ENCODE peak calls at places on chromosomes 16 and 17, in nine cellular contexts. One of them, this sample, is unnamed.

GRCh38 chr17:74295625-74296547 is 21.9 kb downstream of the DNAI2 start:
- DNase-seq in heart left ventricle: peak; percentile 64
- DNase-seq in transverse colon: no peak
- DNase-seq in testis: peak; percentile 46
- DNase-seq in K562: peak; percentile 74
- DNase-seq in adrenal gland: peak; percentile 77
- DNase-seq in A549: no peak
- DNase-seq in suprapubic skin: no peak
- DNase-seq in uterus: no peak
- DNase-seq in this sample: no peak

GRCh38 chr16:27950488-27950887 is 113.0 kb downstream of the GSG1L start:
- DNase-seq in heart left ventricle: no peak
- DNase-seq in transverse colon: no peak
- DNase-seq in testis: no peak
- DNase-seq in K562: no peak
- DNase-seq in adrenal gland: no peak
- DNase-seq in A549: no peak
- DNase-seq in suprapubic skin: peak; percentile 5
- DNase-seq in uterus: no peak
- DNase-seq in this sample: no peak

GRCh38 chr16:3528406-3528805 is 27.6 kb downstream of the CLUAP1 start:
- DNase-seq in heart left ventricle: no peak
- DNase-seq in transverse colon: no peak
- DNase-seq in testis: no peak
- DNase-seq in K562: no peak
- DNase-seq in adrenal gland: no peak
- DNase-seq in A549: no peak
- DNase-seq in suprapubic skin: no peak
- DNase-seq in uterus: no peak
- DNase-seq in this sample: no peak

GRCh38 chr17:68431661-68432071 is 25.6 kb downstream of the WIPI1 start:
- DNase-seq in heart left ventricle: no peak
- DNase-seq in transverse colon: no peak
- DNase-seq in testis: no peak
- DNase-seq in K562: no peak
- DNase-seq in adrenal gland: peak; percentile 78
- DNase-seq in A549: peak; percentile 50
- DNase-seq in suprapubic skin: peak; percentile 44
- DNase-seq in uterus: no peak
- DNase-seq in this sample: peak; percentile 23

GRCh38 chr16:56193951-56194726 is 2.9 kb downstream of the GNAO1 start:
- DNase-seq in heart left ventricle: peak; percentile 87
- DNase-seq in transverse colon: peak; percentile 70
- DNase-seq in testis: peak; percentile 95
- DNase-seq in K562: peak; percentile 87
- DNase-seq in adrenal gland: peak; percentile 90
- DNase-seq in A549: peak; percentile 53
- DNase-seq in suprapubic skin: peak; percentile 75
- DNase-seq in uterus: peak; percentile 82
- DNase-seq in this sample: no peak

GRCh38 chr16:85029413-85029794 is 1.8 kb downstream of the KIAA0513 start:
- DNase-seq in heart left ventricle: no peak
- DNase-seq in transverse colon: peak; percentile 46
- DNase-seq in testis: peak; percentile 27
- DNase-seq in K562: peak; percentile 75
- DNase-seq in adrenal gland: peak; percentile 88
- DNase-seq in A549: no peak
- DNase-seq in suprapubic skin: no peak
- DNase-seq in uterus: peak; percentile 39
- DNase-seq in this sample: peak; percentile 35

GRCh38 chr16:27235055-27235937 is 32.0 kb downstream of the KDM8 start:
- DNase-seq in heart left ventricle: peak; percentile 88
- DNase-seq in transverse colon: peak; percentile 92
- DNase-seq in testis: peak; percentile 90
- DNase-seq in K562: peak; percentile 80
- DNase-seq in adrenal gland: peak; percentile 94
- DNase-seq in A549: peak; percentile 68
- DNase-seq in suprapubic skin: peak; percentile 96
- DNase-seq in uterus: peak; percentile 83
- DNase-seq in this sample: peak; percentile 68

GRCh38 chr16:48155926-48156789 is at the start of gene ABCC12:
- DNase-seq in heart left ventricle: no peak
- DNase-seq in transverse colon: no peak
- DNase-seq in testis: no peak
- DNase-seq in K562: no peak
- DNase-seq in adrenal gland: no peak
- DNase-seq in A549: no peak
- DNase-seq in suprapubic skin: no peak
- DNase-seq in uterus: no peak
- DNase-seq in this sample: no peak

GRCh38 chr16:77758508-77758907 is 29.9 kb upstream of the VAT1L start:
- DNase-seq in heart left ventricle: no peak
- DNase-seq in transverse colon: no peak
- DNase-seq in testis: no peak
- DNase-seq in K562: no peak
- DNase-seq in adrenal gland: no peak
- DNase-seq in A549: no peak
- DNase-seq in suprapubic skin: no peak
- DNase-seq in uterus: no peak
- DNase-seq in this sample: no peak

GRCh38 chr16:77762260-77762659 is 26.1 kb upstream of the VAT1L start:
- DNase-seq in heart left ventricle: no peak
- DNase-seq in transverse colon: no peak
- DNase-seq in testis: no peak
- DNase-seq in K562: no peak
- DNase-seq in adrenal gland: no peak
- DNase-seq in A549: no peak
- DNase-seq in suprapubic skin: no peak
- DNase-seq in uterus: no peak
- DNase-seq in this sample: no peak

GRCh38 chr16:77759821-77760220 is 28.5 kb upstream of the VAT1L start:
- DNase-seq in heart left ventricle: no peak
- DNase-seq in transverse colon: no peak
- DNase-seq in testis: no peak
- DNase-seq in K562: no peak
- DNase-seq in adrenal gland: no peak
- DNase-seq in A549: no peak
- DNase-seq in suprapubic skin: no peak
- DNase-seq in uterus: no peak
- DNase-seq in this sample: no peak

GRCh38 chr16:77760800-77761199 is 27.6 kb upstream of the VAT1L start:
- DNase-seq in heart left ventricle: no peak
- DNase-seq in transverse colon: no peak
- DNase-seq in testis: no peak
- DNase-seq in K562: no peak
- DNase-seq in adrenal gland: no peak
- DNase-seq in A549: no peak
- DNase-seq in suprapubic skin: no peak
- DNase-seq in uterus: no peak
- DNase-seq in this sample: no peak

DNA sequence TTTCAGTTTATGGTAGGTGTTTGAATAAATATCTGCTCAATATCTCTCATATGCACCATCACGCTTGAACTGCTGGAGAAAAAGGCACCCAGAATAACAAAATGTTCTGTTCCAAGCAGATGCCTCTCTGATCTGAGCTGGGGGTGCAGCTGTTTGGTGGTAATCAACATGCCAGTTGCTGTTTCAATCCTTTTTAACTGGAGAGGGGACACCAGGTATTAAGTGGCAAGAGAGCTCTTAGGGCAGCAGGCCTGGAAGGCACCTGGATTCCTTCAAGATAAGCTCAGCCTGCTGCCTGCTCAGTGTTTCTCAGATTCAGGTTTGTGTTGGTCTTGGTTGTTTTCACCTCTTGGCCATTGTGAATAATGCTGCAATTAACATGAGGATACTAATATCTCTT is 27.2 kb upstream of the VAT1L start:
- DNase-seq in heart left ventricle: no peak
- DNase-seq in transverse colon: no peak
- DNase-seq in testis: no peak
- DNase-seq in K562: no peak
- DNase-seq in adrenal gland: peak; percentile 82
- DNase-seq in A549: no peak
- DNase-seq in suprapubic skin: no peak
- DNase-seq in uterus: no peak
- DNase-seq in this sample: no peak
- TF ChIP-seq POLR2A in heart left ventricle: no peak
- TF ChIP-seq POLR2A in transverse colon: no peak
- TF ChIP-seq POLR2A in testis: no peak
- TF ChIP-seq POLR2A in K562: no peak
- TF ChIP-seq POLR2A in adrenal gland: no peak
- TF ChIP-seq POLR2A in A549: no peak
- TF ChIP-seq POLR2A in suprapubic skin: no peak
- TF ChIP-seq POLR2A in uterus: no peak
- TF ChIP-seq POLR2A in this sample: no peak

GRCh38 chr17:42518755-42519545 is 17.1 kb upstream of the NAGLU start:
- DNase-seq in heart left ventricle: peak; percentile 73
- DNase-seq in transverse colon: peak; percentile 91
- DNase-seq in testis: peak; percentile 69
- DNase-seq in K562: peak; percentile 89
- DNase-seq in adrenal gland: peak; percentile 77
- DNase-seq in A549: peak; percentile 84
- DNase-seq in suprapubic skin: no peak
- DNase-seq in uterus: peak; percentile 67
- DNase-seq in this sample: no peak

GRCh38 chr17:42521036-42521435 is 15.0 kb upstream of the NAGLU start:
- DNase-seq in heart left ventricle: no peak
- DNase-seq in transverse colon: no peak
- DNase-seq in testis: no peak
- DNase-seq in K562: no peak
- DNase-seq in adrenal gland: no peak
- DNase-seq in A549: no peak
- DNase-seq in suprapubic skin: no peak
- DNase-seq in uterus: no peak
- DNase-seq in this sample: no peak

GRCh38 chr17:42520540-42520951 is 15.5 kb upstream of the NAGLU start:
- DNase-seq in heart left ventricle: peak; percentile 53
- DNase-seq in transverse colon: no peak
- DNase-seq in testis: no peak
- DNase-seq in K562: no peak
- DNase-seq in adrenal gland: no peak
- DNase-seq in A549: no peak
- DNase-seq in suprapubic skin: no peak
- DNase-seq in uterus: no peak
- DNase-seq in this sample: no peak

GRCh38 chr17:42518046-42518754 is 17.8 kb upstream of the NAGLU start:
- DNase-seq in heart left ventricle: peak; percentile 80
- DNase-seq in transverse colon: peak; percentile 87
- DNase-seq in testis: peak; percentile 71
- DNase-seq in K562: peak; percentile 64
- DNase-seq in adrenal gland: peak; percentile 96
- DNase-seq in A549: peak; percentile 92
- DNase-seq in suprapubic skin: peak; percentile 91
- DNase-seq in uterus: peak; percentile 91
- DNase-seq in this sample: peak; percentile 69

DNA sequence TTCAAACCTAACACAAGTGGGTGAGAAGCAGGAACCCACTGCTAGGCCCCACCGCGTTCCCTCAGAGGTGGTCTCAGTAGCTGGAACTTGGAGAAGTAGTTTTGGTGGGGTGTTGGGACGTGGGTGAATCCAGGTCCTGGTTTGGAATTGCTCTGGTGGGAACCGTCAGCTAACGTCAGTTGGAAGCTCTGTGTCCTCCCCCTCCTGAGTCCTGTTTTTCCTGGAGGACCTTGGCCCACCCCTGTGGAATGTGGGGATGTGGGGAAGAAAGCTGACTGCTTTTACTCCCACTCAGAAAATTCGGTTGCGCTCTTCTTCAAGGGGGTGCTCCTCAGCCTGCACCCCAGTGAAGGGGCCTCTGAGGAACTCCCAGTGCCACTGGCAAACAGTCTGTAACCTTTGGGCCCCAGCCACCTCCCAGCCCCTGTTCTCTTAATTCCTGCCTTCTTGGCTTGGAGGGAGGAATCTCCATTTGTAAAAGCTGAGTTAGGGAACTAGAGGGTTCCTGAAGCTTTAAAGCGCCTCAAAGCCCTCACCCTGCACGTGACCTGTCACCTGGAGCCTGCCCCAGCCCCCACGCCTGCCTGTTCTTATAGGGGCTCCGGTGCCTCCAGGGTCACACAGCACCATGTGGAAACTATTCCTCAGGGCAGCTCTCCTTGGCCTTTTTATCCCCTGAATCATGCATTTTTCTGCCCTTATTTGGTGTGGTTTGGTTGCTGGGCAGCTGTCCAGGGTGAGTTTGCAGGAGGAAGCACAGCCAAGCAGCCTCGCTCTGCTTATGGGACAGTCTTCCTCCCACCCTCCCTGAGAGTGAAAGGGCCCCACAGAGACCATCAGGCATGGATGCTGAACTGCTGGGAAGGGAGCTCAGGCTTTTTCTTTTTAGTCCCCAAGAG is 16.2 kb upstream of the NAGLU start:
- DNase-seq in heart left ventricle: peak; percentile 94
- DNase-seq in transverse colon: peak; percentile 85
- DNase-seq in testis: peak; percentile 98
- DNase-seq in K562: peak; percentile 40
- DNase-seq in adrenal gland: peak; percentile 97
- DNase-seq in A549: peak; percentile 95
- DNase-seq in suprapubic skin: peak; percentile 94
- DNase-seq in uterus: peak; percentile 97
- DNase-seq in this sample: peak; percentile 83
- TF ChIP-seq POLR2A in heart left ventricle: no peak
- TF ChIP-seq POLR2A in transverse colon: no peak
- TF ChIP-seq POLR2A in testis: no peak
- TF ChIP-seq POLR2A in K562: no peak
- TF ChIP-seq POLR2A in adrenal gland: peak; percentile 58
- TF ChIP-seq POLR2A in A549: peak; percentile 60
- TF ChIP-seq POLR2A in suprapubic skin: no peak
- TF ChIP-seq POLR2A in uterus: peak; percentile 42
- TF ChIP-seq POLR2A in this sample: no peak

GRCh38 chr17:7674934-7675333 is 12.4 kb downstream of the TP53 start:
- DNase-seq in heart left ventricle: no peak
- DNase-seq in transverse colon: no peak
- DNase-seq in testis: no peak
- DNase-seq in K562: no peak
- DNase-seq in adrenal gland: no peak
- DNase-seq in A549: no peak
- DNase-seq in suprapubic skin: no peak
- DNase-seq in uterus: no peak
- DNase-seq in this sample: no peak

GRCh38 chr17:7668482-7668881 is 17.8 kb downstream of the ATP1B2 start:
- DNase-seq in heart left ventricle: no peak
- DNase-seq in transverse colon: no peak
- DNase-seq in testis: no peak
- DNase-seq in K562: no peak
- DNase-seq in adrenal gland: no peak
- DNase-seq in A549: no peak
- DNase-seq in suprapubic skin: no peak
- DNase-seq in uterus: no peak
- DNase-seq in this sample: no peak

GRCh38 chr17:7676533-7676932 is 10.8 kb downstream of the TP53 start:
- DNase-seq in heart left ventricle: no peak
- DNase-seq in transverse colon: no peak
- DNase-seq in testis: no peak
- DNase-seq in K562: no peak
- DNase-seq in adrenal gland: no peak
- DNase-seq in A549: no peak
- DNase-seq in suprapubic skin: no peak
- DNase-seq in uterus: no peak
- DNase-seq in this sample: no peak

GRCh38 chr17:7677388-7678067 is 9.8 kb downstream of the TP53 start:
- DNase-seq in heart left ventricle: no peak
- DNase-seq in transverse colon: no peak
- DNase-seq in testis: no peak
- DNase-seq in K562: no peak
- DNase-seq in adrenal gland: no peak
- DNase-seq in A549: no peak
- DNase-seq in suprapubic skin: no peak
- DNase-seq in uterus: no peak
- DNase-seq in this sample: no peak

GRCh38 chr17:7673239-7673638 is 14.1 kb downstream of the TP53 start:
- DNase-seq in heart left ventricle: no peak
- DNase-seq in transverse colon: peak; percentile 15
- DNase-seq in testis: no peak
- DNase-seq in K562: peak; percentile 29
- DNase-seq in adrenal gland: no peak
- DNase-seq in A549: peak; percentile 64
- DNase-seq in suprapubic skin: no peak
- DNase-seq in uterus: no peak
- DNase-seq in this sample: no peak
- TF ChIP-seq POLR2A in heart left ventricle: no peak
- TF ChIP-seq POLR2A in transverse colon: no peak
- TF ChIP-seq POLR2A in testis: no peak
- TF ChIP-seq POLR2A in K562: no peak
- TF ChIP-seq POLR2A in adrenal gland: no peak
- TF ChIP-seq POLR2A in A549: no peak
- TF ChIP-seq POLR2A in suprapubic skin: no peak
- TF ChIP-seq POLR2A in uterus: no peak
- TF ChIP-seq POLR2A in this sample: no peak

GRCh38 chr17:8150194-8151119 is 1.7 kb downstream of the PER1 start:
- DNase-seq in heart left ventricle: no peak
- DNase-seq in transverse colon: no peak
- DNase-seq in testis: no peak
- DNase-seq in K562: no peak
- DNase-seq in adrenal gland: no peak
- DNase-seq in A549: no peak
- DNase-seq in suprapubic skin: no peak
- DNase-seq in uterus: no peak
- DNase-seq in this sample: no peak

GRCh38 chr17:8152112-8152775 is at the start of gene PER1:
- DNase-seq in heart left ventricle: peak; percentile 96
- DNase-seq in transverse colon: peak; percentile 97
- DNase-seq in testis: peak; percentile 99
- DNase-seq in K562: peak; percentile 95
- DNase-seq in adrenal gland: peak; percentile 99
- DNase-seq in A549: peak; percentile 96
- DNase-seq in suprapubic skin: peak; percentile 98
- DNase-seq in uterus: peak; percentile 98
- DNase-seq in this sample: peak; percentile 90

GRCh38 chr17:8152981-8153549 is 861 bp upstream of the PER1 start:
- DNase-seq in heart left ventricle: no peak
- DNase-seq in transverse colon: no peak
- DNase-seq in testis: no peak
- DNase-seq in K562: no peak
- DNase-seq in adrenal gland: peak; percentile 75
- DNase-seq in A549: no peak
- DNase-seq in suprapubic skin: no peak
- DNase-seq in uterus: no peak
- DNase-seq in this sample: no peak

GRCh38 chr17:8151120-8151640 is 1.0 kb downstream of the PER1 start:
- DNase-seq in heart left ventricle: peak; percentile 96
- DNase-seq in transverse colon: peak; percentile 92
- DNase-seq in testis: peak; percentile 93
- DNase-seq in K562: peak; percentile 74
- DNase-seq in adrenal gland: peak; percentile 96
- DNase-seq in A549: no peak
- DNase-seq in suprapubic skin: peak; percentile 95
- DNase-seq in uterus: peak; percentile 94
- DNase-seq in this sample: no peak

GRCh38 chr17:8151641-8152111 is 528 bp downstream of the PER1 start:
- DNase-seq in heart left ventricle: peak; percentile 92
- DNase-seq in transverse colon: peak; percentile 91
- DNase-seq in testis: peak; percentile 91
- DNase-seq in K562: no peak
- DNase-seq in adrenal gland: peak; percentile 95
- DNase-seq in A549: no peak
- DNase-seq in suprapubic skin: peak; percentile 96
- DNase-seq in uterus: peak; percentile 93
- DNase-seq in this sample: no peak
- TF ChIP-seq POLR2A in heart left ventricle: no peak
- TF ChIP-seq POLR2A in transverse colon: no peak
- TF ChIP-seq POLR2A in testis: peak; percentile 24
- TF ChIP-seq POLR2A in K562: no peak
- TF ChIP-seq POLR2A in adrenal gland: no peak
- TF ChIP-seq POLR2A in A549: no peak
- TF ChIP-seq POLR2A in suprapubic skin: peak; percentile 36
- TF ChIP-seq POLR2A in uterus: no peak
- TF ChIP-seq POLR2A in this sample: no peak

This sample was measured in H54.